ENCODE peak calls at places on chromosomes 1 and 21, in eight cellular contexts. E, Y, B, I, W, H, X and C are unnamed samples.

GRCh38 chr1:99650773-99651437 is 5.0 kb downstream of the PALMD start:
- DNase-seq in E (no peak), Y (no peak), B (no peak), I (no peak), W (no peak), H (no peak), X (no peak), C (no peak)

GRCh38 chr1:245797592-245798366 is 643.0 kb downstream of the KIF26B start:
- DNase-seq in E (peak; percentile 7), Y (no peak), B (no peak), I (no peak), W (no peak), H (no peak), X (no peak), C (peak; percentile 74)

GRCh38 chr1:19179597-19180271 is 30.3 kb downstream of the UBR4 start:
- DNase-seq in E (peak; percentile 37), Y (peak; percentile 7), B (no peak), I (peak; percentile 8), W (no peak), H (no peak), X (no peak), C (peak; percentile 88)

GRCh38 chr1:248739580-248740205 is 15.9 kb downstream of the LYPD8 start:
- DNase-seq in E (no peak), Y (no peak), B (no peak), I (no peak), W (no peak), H (no peak), X (no peak), C (no peak)

GRCh38 chr1:208654241-208654640 is 410.1 kb upstream of the PLXNA2 start:
- DNase-seq in E (peak; percentile 26), Y (no peak), B (no peak), I (peak; percentile 65), W (no peak), H (peak; percentile 20), X (no peak), C (peak; percentile 27)

GRCh38 chr1:67560580-67561285 is 124.3 kb upstream of the GADD45A start:
- DNase-seq in E (peak; percentile 1), Y (no peak), B (no peak), I (no peak), W (no peak), H (no peak), X (no peak), C (no peak)

GRCh38 chr21:39018730-39019129 is 164.5 kb downstream of the PSMG1 start:
- DNase-seq in E (no peak), Y (no peak), B (no peak), I (no peak), W (no peak), H (no peak), X (no peak), C (no peak)

GRCh38 chr1:209895709-209896108 is 42.3 kb upstream of the SYT14 start:
- DNase-seq in E (no peak), Y (no peak), B (no peak), I (no peak), W (no peak), H (no peak), X (no peak), C (no peak)

GRCh38 chr1:233025156-233025555 is 74.7 kb downstream of the NTPCR start:
- DNase-seq in E (peak; percentile 3), Y (no peak), B (no peak), I (peak; percentile 54), W (no peak), H (peak; percentile 77), X (peak; percentile 30), C (peak; percentile 54)

GRCh38 chr1:22512873-22513272 is 50.4 kb upstream of the EPHA8 start:
- DNase-seq in E (no peak), Y (no peak), B (no peak), I (no peak), W (no peak), H (no peak), X (no peak), C (no peak)

GRCh38 chr1:115377411-115377810 is 39.4 kb upstream of the NGF start:
- DNase-seq in E (no peak), Y (no peak), B (no peak), I (peak; percentile 9), W (no peak), H (no peak), X (no peak), C (no peak)

GRCh38 chr1:174244017-174244416 is 84.7 kb downstream of the RABGAP1L start:
- DNase-seq in E (no peak), Y (no peak), B (no peak), I (no peak), W (no peak), H (no peak), X (no peak), C (no peak)

GRCh38 chr1:245031041-245031440 is 123.7 kb upstream of the KIF26B start:
- DNase-seq in E (no peak), Y (no peak), B (no peak), I (no peak), W (no peak), H (no peak), X (no peak), C (no peak)

GRCh38 chr1:156319664-156320063 is 18.4 kb downstream of the CCT3 start:
- DNase-seq in E (peak; percentile 32), Y (no peak), B (no peak), I (no peak), W (no peak), H (no peak), X (peak; percentile 29), C (peak; percentile 53)

GRCh38 chr1:155093938-155094621 is 15.4 kb downstream of the EFNA3 start:
- DNase-seq in E (peak; percentile 57), Y (no peak), B (no peak), I (peak; percentile 92), W (no peak), H (peak; percentile 49), X (no peak), C (peak; percentile 71)

GRCh38 chr1:18645172-18646090 is 14.8 kb downstream of the PAX7 start:
- DNase-seq in E (no peak), Y (no peak), B (no peak), I (no peak), W (no peak), H (no peak), X (peak; percentile 35), C (no peak)

GRCh38 chr1:51210055-51210454 is 26.0 kb upstream of the RNF11 start:
- DNase-seq in E (no peak), Y (no peak), B (no peak), I (no peak), W (no peak), H (no peak), X (no peak), C (no peak)

GRCh38 chr1:158972841-158973240 is 36.9 kb upstream of the IFI16 start:
- DNase-seq in E (peak; percentile 23), Y (no peak), B (no peak), I (no peak), W (no peak), H (no peak), X (no peak), C (no peak)